ENCODE peak calls at places on chromosome 22, in eight cellular contexts. J is breast epithelium; T is CD4-positive, alpha-beta T cell; N is brain microvascular endothelial cell; R is Peyer's patch; L is left ventricle myocardium inferior; Q is ovary; V is lung. B is an unnamed sample.
A peak's percentile ranks its signal among the peaks of the same experiment; 100 is the strongest.

GRCh38 chr22:35457729-35458546 is 58.0 kb downstream of the MCM5 start:
- DNase-seq in L (no peak), J (no peak), V (no peak), T (no peak), R (no peak), N (no peak), Q (no peak), B (peak; percentile 68)

GRCh38 chr22:19179472-19180048 is 1.0 kb upstream of the SLC25A1 start:
- DNase-seq in Q (peak; percentile 77), V (peak; percentile 79), R (peak; percentile 82), N (peak; percentile 83), T (no peak), J (peak; percentile 71), L (peak; percentile 73), B (peak; percentile 57)

GRCh38 chr22:35230839-35231584 is 26.3 kb upstream of the HMGXB4 start:
- DNase-seq in R (no peak), T (no peak), L (no peak), Q (no peak), N (no peak), J (no peak), V (no peak), B (no peak)

GRCh38 chr22:32605576-32605975 is 131.0 kb downstream of the FBXO7 start:
- DNase-seq in Q (no peak), J (no peak), L (no peak), R (no peak), V (no peak), N (no peak), T (no peak), B (no peak)

GRCh38 chr22:41919357-41920224 is 4.7 kb upstream of the SHISA8 start:
- DNase-seq in V (peak; percentile 52), L (peak; percentile 70), Q (peak; percentile 44), T (no peak), R (peak; percentile 76), J (no peak), N (peak; percentile 17), B (no peak)

GRCh38 chr22:39444937-39445465 is 11.8 kb upstream of the MGAT3 start:
- DNase-seq in R (no peak), T (no peak), J (no peak), V (no peak), Q (no peak), L (no peak), N (no peak), B (no peak)

GRCh38 chr22:19779011-19779421 is 18.4 kb downstream of the TBX1 start:
- DNase-seq in L (no peak), T (no peak), V (no peak), N (no peak), R (no peak), Q (peak; percentile 8), J (no peak), B (no peak)

GRCh38 chr22:46792841-46793261 is 30.4 kb downstream of the TBC1D22A start:
- DNase-seq in V (no peak), T (no peak), Q (no peak), J (peak; percentile 34), R (peak; percentile 39), L (no peak), N (no peak), B (no peak)

GRCh38 chr22:26811717-26811992 is 154.3 kb downstream of the MIAT start:
- DNase-seq in V (no peak), L (no peak), N (no peak), T (no peak), Q (no peak), R (no peak), J (no peak), B (no peak)

GRCh38 chr22:44394246-44395115 is 81.7 kb upstream of the SHISAL1 start:
- DNase-seq in N (no peak), J (peak; percentile 20), R (peak; percentile 19), Q (no peak), T (no peak), V (no peak), L (peak; percentile 10), B (no peak)

GRCh38 chr22:48431536-48432315 is 1395.9 kb downstream of the BRD1 start:
- DNase-seq in V (no peak), J (peak; percentile 35), Q (no peak), R (no peak), L (no peak), T (no peak), N (no peak), B (no peak)

GRCh38 chr22:41544671-41545476 is 604 bp upstream of the POLR3H start:
- DNase-seq in Q (no peak), R (no peak), N (no peak), V (no peak), T (no peak), J (no peak), L (no peak), B (no peak)

GRCh38 chr22:46788426-46789168 is 26.1 kb downstream of the TBC1D22A start:
- DNase-seq in Q (no peak), J (peak; percentile 35), V (no peak), R (no peak), T (no peak), L (no peak), N (no peak), B (no peak)

GRCh38 chr22:16781074-16781763 is 44.0 kb downstream of the XKR3 start:
- DNase-seq in V (no peak), T (no peak), J (no peak), N (no peak), L (no peak), R (no peak), Q (no peak), B (no peak)

GRCh38 chr22:46040471-46041465 is 63.8 kb upstream of the WNT7B start:
- DNase-seq in T (no peak), V (no peak), J (peak; percentile 54), L (peak; percentile 10), R (peak; percentile 41), N (no peak), Q (peak; percentile 48), B (no peak)

GRCh38 chr22:40345271-40345670 is 1.0 kb upstream of the ADSL start:
- DNase-seq in J (no peak), Q (no peak), R (no peak), V (no peak), L (no peak), N (no peak), T (peak; percentile 33), B (no peak)

GRCh38 chr22:36373258-36373579 is 14.5 kb downstream of the MYH9 start:
- DNase-seq in L (peak; percentile 60), V (peak; percentile 84), T (no peak), J (peak; percentile 82), N (no peak), Q (no peak), R (no peak), B (no peak)

GRCh38 chr22:47071812-47072641 is 309.6 kb downstream of the TBC1D22A start:
- DNase-seq in J (no peak), Q (no peak), N (no peak), V (no peak), T (no peak), L (no peak), R (no peak), B (no peak)

GRCh38 chr22:46681010-46681409 is 57.0 kb downstream of the CERK start:
- DNase-seq in L (no peak), J (no peak), T (no peak), N (no peak), R (no peak), V (no peak), Q (no peak), B (no peak)

GRCh38 chr22:38247713-38248112 is 25.1 kb downstream of the TMEM184B start:
- DNase-seq in N (no peak), L (no peak), T (no peak), J (no peak), Q (no peak), V (no peak), R (no peak), B (no peak)
- H3K27ac ChIP-seq in N (no peak overlapping the region), L (peak overlapping the region; percentile 79), T (no peak overlapping the region), J (peak overlapping the region; percentile 82), Q (no peak overlapping the region), V (no peak overlapping the region), R (no peak overlapping the region), B (peak overlapping the region; percentile 90)

GRCh38 chr22:43004362-43005035 is 10.4 kb downstream of the PACSIN2 start:
- DNase-seq in N (no peak), L (no peak), T (no peak), V (no peak), R (peak; percentile 73), J (no peak), Q (no peak), B (no peak)
- H3K27ac ChIP-seq in N (no peak overlapping the region), L (no peak overlapping the region), T (no peak overlapping the region), V (peak overlapping the region; percentile 58), R (peak overlapping the region; percentile 63), J (no peak overlapping the region), Q (no peak overlapping the region), B (no peak overlapping the region)

GRCh38 chr22:17796695-17797094 is 22.4 kb upstream of the BID start:
- DNase-seq in N (no peak), L (no peak), Q (no peak), V (no peak), J (no peak), R (no peak), T (no peak), B (no peak)

GRCh38 chr22:17794726-17795125 is 20.5 kb upstream of the BID start:
- DNase-seq in T (no peak), N (no peak), R (no peak), Q (no peak), L (no peak), J (no peak), V (no peak), B (no peak)

GRCh38 chr22:17795143-17795542 is 20.9 kb upstream of the BID start:
- DNase-seq in T (no peak), L (no peak), Q (no peak), V (no peak), N (no peak), J (no peak), R (no peak), B (no peak)

GRCh38 chr22:17795661-17796548 is 21.6 kb upstream of the BID start:
- DNase-seq in T (no peak), N (no peak), R (no peak), Q (no peak), V (no peak), L (no peak), J (no peak), B (no peak)

DNA sequence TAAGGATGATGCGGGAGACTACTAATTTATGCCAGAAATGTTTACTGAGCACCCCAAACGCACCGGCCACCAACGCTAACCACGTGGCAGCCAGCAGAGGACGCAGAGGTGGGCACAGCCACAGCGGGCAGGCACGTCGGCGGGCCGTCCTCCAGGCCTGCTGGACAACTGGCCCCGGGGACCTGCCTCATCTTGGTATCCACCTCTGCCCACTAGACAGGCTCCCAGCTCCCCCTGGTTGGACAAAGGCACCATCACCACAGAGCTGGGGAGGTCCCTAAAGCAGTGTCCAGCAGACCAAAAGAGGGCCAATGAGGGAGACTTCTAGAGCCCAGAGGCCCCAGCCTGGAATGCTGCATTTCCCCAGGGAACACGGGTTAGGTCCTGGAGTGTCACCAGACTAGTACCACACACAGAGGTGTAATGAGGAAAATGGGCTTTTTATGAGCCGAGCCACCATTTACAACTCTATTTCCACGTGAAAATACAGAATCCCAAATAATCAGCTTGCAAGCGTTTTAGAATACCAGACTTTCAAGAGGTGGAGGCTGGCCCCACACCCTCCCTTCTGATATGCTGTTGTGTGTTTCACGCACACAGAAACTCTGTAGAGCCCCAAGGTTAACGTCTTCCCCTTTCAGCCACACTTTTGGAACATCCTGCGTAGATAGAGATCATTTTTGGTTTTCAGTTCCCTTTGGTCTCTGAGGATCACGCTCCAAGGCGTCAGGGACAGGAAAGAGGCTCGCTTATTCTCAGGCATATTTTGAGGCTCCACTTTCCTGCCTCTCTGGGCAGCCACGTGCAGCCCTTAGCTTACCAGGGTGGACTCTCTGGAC is 23.7 kb upstream of the BID start:
- DNase-seq in V (no peak), N (no peak), R (no peak), L (no peak), T (no peak), Q (no peak), J (no peak), B (no peak)
- H3K27ac ChIP-seq in V (no peak overlapping the region), N (no peak overlapping the region), R (no peak overlapping the region), L (no peak overlapping the region), T (no peak overlapping the region), Q (no peak overlapping the region), J (no peak overlapping the region), B (no peak overlapping the region)

GRCh38 chr22:25390297-25391240 is 171.1 kb downstream of the CRYBB2 start:
- DNase-seq in N (no peak), R (no peak), T (no peak), L (no peak), Q (no peak), V (no peak), J (no peak), B (no peak)
- H3K27ac ChIP-seq in N (no peak overlapping the region), R (no peak overlapping the region), T (no peak overlapping the region), L (no peak overlapping the region), Q (no peak overlapping the region), V (no peak overlapping the region), J (no peak overlapping the region), B (no peak overlapping the region)

B was measured in caudate nucleus.